ENCODE peak calls at places on chromosomes 13 and 19, in nine cellular contexts. One of them, this sample, is unnamed.

GRCh38 chr19:1054102-1055027 is 12.6 kb upstream of the ARHGAP45 start:
- DNase-seq in A673: no peak
- DNase-seq in HCT116: no peak
- DNase-seq in thoracic aorta: no peak
- DNase-seq in fibroblast of lung: no peak
- DNase-seq in right lobe of liver: no peak
- DNase-seq in GM23248: no peak
- DNase-seq in lower lobe of right lung: no peak
- DNase-seq in IMR-90: no peak
- DNase-seq in this sample: no peak

GRCh38 chr13:73482556-73482955 is 423.8 kb downstream of the KLF5 start:
- DNase-seq in GM23248: no peak
- DNase-seq in fibroblast of lung: no peak
- DNase-seq in right lobe of liver: no peak
- DNase-seq in A673: no peak
- DNase-seq in thoracic aorta: no peak
- DNase-seq in lower lobe of right lung: no peak
- DNase-seq in HCT116: no peak
- DNase-seq in IMR-90: no peak
- DNase-seq in this sample: no peak

GRCh38 chr13:84998681-84999080 is 800.5 kb downstream of the SLITRK6 start:
- DNase-seq in GM23248: no peak
- DNase-seq in thoracic aorta: no peak
- DNase-seq in A673: no peak
- DNase-seq in lower lobe of right lung: no peak
- DNase-seq in right lobe of liver: no peak
- DNase-seq in IMR-90: no peak
- DNase-seq in HCT116: no peak
- DNase-seq in fibroblast of lung: no peak
- DNase-seq in this sample: no peak

GRCh38 chr19:17450264-17451075 is 2.0 kb upstream of the TMEM221 start:
- DNase-seq in thoracic aorta: no peak
- DNase-seq in fibroblast of lung: no peak
- DNase-seq in IMR-90: no peak
- DNase-seq in lower lobe of right lung: no peak
- DNase-seq in right lobe of liver: no peak
- DNase-seq in A673: no peak
- DNase-seq in HCT116: peak; percentile 88
- DNase-seq in GM23248: no peak
- DNase-seq in this sample: no peak

GRCh38 chr19:33781996-33782395 is 14.7 kb upstream of the KCTD15 start:
- DNase-seq in HCT116: no peak
- DNase-seq in GM23248: peak; percentile 64
- DNase-seq in fibroblast of lung: peak; percentile 46
- DNase-seq in right lobe of liver: no peak
- DNase-seq in A673: no peak
- DNase-seq in IMR-90: peak; percentile 2
- DNase-seq in lower lobe of right lung: no peak
- DNase-seq in thoracic aorta: no peak
- DNase-seq in this sample: no peak

GRCh38 chr19:45478454-45479238 is 10.8 kb downstream of the FOSB start:
- DNase-seq in thoracic aorta: peak; percentile 63
- DNase-seq in A673: peak; percentile 95
- DNase-seq in right lobe of liver: peak; percentile 88
- DNase-seq in IMR-90: peak; percentile 96
- DNase-seq in HCT116: peak; percentile 95
- DNase-seq in lower lobe of right lung: peak; percentile 88
- DNase-seq in fibroblast of lung: peak; percentile 94
- DNase-seq in GM23248: peak; percentile 89
- DNase-seq in this sample: peak; percentile 86

GRCh38 chr19:14310055-14310454 is 71.2 kb upstream of the ADGRE5 start:
- DNase-seq in A673: no peak
- DNase-seq in fibroblast of lung: no peak
- DNase-seq in IMR-90: no peak
- DNase-seq in right lobe of liver: no peak
- DNase-seq in GM23248: no peak
- DNase-seq in thoracic aorta: no peak
- DNase-seq in lower lobe of right lung: no peak
- DNase-seq in HCT116: no peak
- DNase-seq in this sample: no peak

GRCh38 chr13:66077286-66077685 is 1152.8 kb downstream of the PCDH9 start:
- DNase-seq in lower lobe of right lung: no peak
- DNase-seq in GM23248: no peak
- DNase-seq in HCT116: no peak
- DNase-seq in A673: no peak
- DNase-seq in right lobe of liver: no peak
- DNase-seq in fibroblast of lung: peak; percentile 3
- DNase-seq in IMR-90: no peak
- DNase-seq in thoracic aorta: no peak
- DNase-seq in this sample: no peak

GRCh38 chr19:54312436-54313362 is at the start of gene LILRA5:
- DNase-seq in IMR-90: no peak
- DNase-seq in HCT116: no peak
- DNase-seq in lower lobe of right lung: peak; percentile 78
- DNase-seq in fibroblast of lung: no peak
- DNase-seq in A673: no peak
- DNase-seq in right lobe of liver: no peak
- DNase-seq in thoracic aorta: no peak
- DNase-seq in GM23248: no peak
- DNase-seq in this sample: no peak

GRCh38 chr19:35107541-35107939 is 8.1 kb upstream of the FXYD3 start:
- DNase-seq in IMR-90: no peak
- DNase-seq in thoracic aorta: no peak
- DNase-seq in right lobe of liver: no peak
- DNase-seq in HCT116: peak; percentile 78
- DNase-seq in fibroblast of lung: peak; percentile 49
- DNase-seq in A673: no peak
- DNase-seq in lower lobe of right lung: no peak
- DNase-seq in GM23248: peak; percentile 55
- DNase-seq in this sample: peak; percentile 33

GRCh38 chr13:20370815-20371421 is 138.8 kb upstream of the GJB6 start:
- DNase-seq in thoracic aorta: no peak
- DNase-seq in fibroblast of lung: no peak
- DNase-seq in HCT116: no peak
- DNase-seq in GM23248: no peak
- DNase-seq in A673: no peak
- DNase-seq in IMR-90: no peak
- DNase-seq in lower lobe of right lung: no peak
- DNase-seq in right lobe of liver: no peak
- DNase-seq in this sample: no peak

GRCh38 chr19:30168760-30169159 is 203.4 kb upstream of the ZNF536 start:
- DNase-seq in HCT116: no peak
- DNase-seq in thoracic aorta: no peak
- DNase-seq in right lobe of liver: no peak
- DNase-seq in lower lobe of right lung: no peak
- DNase-seq in IMR-90: no peak
- DNase-seq in A673: no peak
- DNase-seq in fibroblast of lung: no peak
- DNase-seq in GM23248: no peak
- DNase-seq in this sample: no peak

GRCh38 chr13:102402292-102402691 is 444 bp upstream of the FGF14 start:
- DNase-seq in IMR-90: peak; percentile 39
- DNase-seq in fibroblast of lung: peak; percentile 48
- DNase-seq in thoracic aorta: no peak
- DNase-seq in GM23248: peak; percentile 62
- DNase-seq in A673: peak; percentile 95
- DNase-seq in lower lobe of right lung: no peak
- DNase-seq in HCT116: no peak
- DNase-seq in right lobe of liver: peak; percentile 44
- DNase-seq in this sample: no peak

GRCh38 chr19:35154535-35155406 is at the start of gene FXYD5:
- DNase-seq in lower lobe of right lung: peak; percentile 84
- DNase-seq in right lobe of liver: peak; percentile 64
- DNase-seq in thoracic aorta: peak; percentile 52
- DNase-seq in HCT116: no peak
- DNase-seq in fibroblast of lung: peak; percentile 81
- DNase-seq in IMR-90: peak; percentile 80
- DNase-seq in GM23248: peak; percentile 96
- DNase-seq in A673: peak; percentile 76
- DNase-seq in this sample: no peak

GRCh38 chr13:114067886-114068722 is 64.3 kb downstream of the RASA3 start:
- DNase-seq in IMR-90: no peak
- DNase-seq in GM23248: no peak
- DNase-seq in thoracic aorta: no peak
- DNase-seq in right lobe of liver: no peak
- DNase-seq in lower lobe of right lung: peak; percentile 51
- DNase-seq in A673: no peak
- DNase-seq in HCT116: no peak
- DNase-seq in fibroblast of lung: no peak
- DNase-seq in this sample: no peak

GRCh38 chr19:38162094-38162493 is 61.9 kb downstream of the DPF1 start:
- DNase-seq in right lobe of liver: no peak
- DNase-seq in HCT116: no peak
- DNase-seq in fibroblast of lung: peak; percentile 65
- DNase-seq in GM23248: no peak
- DNase-seq in A673: no peak
- DNase-seq in thoracic aorta: no peak
- DNase-seq in lower lobe of right lung: no peak
- DNase-seq in IMR-90: no peak
- DNase-seq in this sample: no peak

GRCh38 chr13:94020833-94021232 is 458.6 kb downstream of the DCT start:
- DNase-seq in right lobe of liver: no peak
- DNase-seq in IMR-90: peak; percentile 76
- DNase-seq in lower lobe of right lung: no peak
- DNase-seq in thoracic aorta: no peak
- DNase-seq in A673: peak; percentile 54
- DNase-seq in fibroblast of lung: peak; percentile 63
- DNase-seq in HCT116: no peak
- DNase-seq in GM23248: peak; percentile 65
- DNase-seq in this sample: no peak

GRCh38 chr13:65971541-65971940 is 1258.6 kb downstream of the PCDH9 start:
- DNase-seq in right lobe of liver: no peak
- DNase-seq in GM23248: no peak
- DNase-seq in fibroblast of lung: no peak
- DNase-seq in lower lobe of right lung: no peak
- DNase-seq in HCT116: no peak
- DNase-seq in thoracic aorta: no peak
- DNase-seq in A673: no peak
- DNase-seq in IMR-90: no peak
- DNase-seq in this sample: no peak

GRCh38 chr13:95643471-95643813 is 1.1 kb downstream of the DZIP1 start:
- DNase-seq in lower lobe of right lung: no peak
- DNase-seq in HCT116: no peak
- DNase-seq in thoracic aorta: no peak
- DNase-seq in right lobe of liver: no peak
- DNase-seq in A673: no peak
- DNase-seq in GM23248: peak; percentile 58
- DNase-seq in fibroblast of lung: peak; percentile 56
- DNase-seq in IMR-90: peak; percentile 43
- DNase-seq in this sample: peak; percentile 57
- H3K4me3 ChIP-seq in lower lobe of right lung: peak overlapping the region; percentile 57
- H3K4me3 ChIP-seq in HCT116: no peak overlapping the region
- H3K4me3 ChIP-seq in thoracic aorta: peak overlapping the region; percentile 87
- H3K4me3 ChIP-seq in right lobe of liver: peak overlapping the region; percentile 44
- H3K4me3 ChIP-seq in A673: no peak overlapping the region
- H3K4me3 ChIP-seq in GM23248: peak overlapping the region; percentile 79
- H3K4me3 ChIP-seq in fibroblast of lung: peak overlapping the region; percentile 79
- H3K4me3 ChIP-seq in IMR-90: peak overlapping the region; percentile 50
- H3K4me3 ChIP-seq in this sample: peak overlapping the region; percentile 95

DNA sequence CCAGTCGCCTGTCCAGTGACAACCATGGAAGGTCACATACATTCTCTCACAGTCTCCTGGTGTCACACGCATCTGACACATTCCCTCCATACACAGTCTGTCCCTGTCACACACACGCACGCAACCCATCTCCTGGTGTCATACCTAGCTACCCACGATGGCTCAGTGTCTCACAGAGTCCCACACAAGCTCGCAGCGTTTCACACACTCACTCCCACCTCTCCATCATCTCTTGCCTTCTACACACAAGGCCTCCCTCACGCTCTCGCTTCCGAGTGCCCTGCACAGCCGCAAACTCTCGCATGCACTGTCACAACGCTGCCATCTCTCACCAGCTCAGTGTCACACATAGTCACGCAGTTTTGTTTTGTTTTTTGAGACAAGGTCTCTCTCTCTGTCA is 1.2 kb upstream of the GNG8 start:
- DNase-seq in lower lobe of right lung: no peak
- DNase-seq in IMR-90: no peak
- DNase-seq in fibroblast of lung: no peak
- DNase-seq in HCT116: no peak
- DNase-seq in GM23248: no peak
- DNase-seq in A673: no peak
- DNase-seq in thoracic aorta: no peak
- DNase-seq in right lobe of liver: no peak
- DNase-seq in this sample: no peak
- H3K27me3 ChIP-seq in lower lobe of right lung: peaks cover 37% of the 10 kb centered on the region
- H3K27me3 ChIP-seq in IMR-90: no peaks in the 10 kb centered on the region
- H3K27me3 ChIP-seq in fibroblast of lung: peaks cover 2% of the 10 kb centered on the region
- H3K27me3 ChIP-seq in HCT116: no peaks in the 10 kb centered on the region
- H3K27me3 ChIP-seq in GM23248: no peaks in the 10 kb centered on the region
- H3K27me3 ChIP-seq in A673: no peaks in the 10 kb centered on the region
- H3K27me3 ChIP-seq in thoracic aorta: no peaks in the 10 kb centered on the region
- H3K27me3 ChIP-seq in right lobe of liver: peaks cover 13% of the 10 kb centered on the region
- H3K27me3 ChIP-seq in this sample: peaks cover 7% of the 10 kb centered on the region

GRCh38 chr19:7922841-7923205 is 2.7 kb downstream of the SNAPC2 start:
- DNase-seq in right lobe of liver: peak; percentile 49
- DNase-seq in lower lobe of right lung: no peak
- DNase-seq in thoracic aorta: no peak
- DNase-seq in HCT116: no peak
- DNase-seq in GM23248: no peak
- DNase-seq in fibroblast of lung: no peak
- DNase-seq in A673: no peak
- DNase-seq in IMR-90: no peak
- DNase-seq in this sample: no peak

GRCh38 chr19:7921955-7922840 is 2.1 kb downstream of the SNAPC2 start:
- DNase-seq in IMR-90: no peak
- DNase-seq in A673: no peak
- DNase-seq in lower lobe of right lung: peak; percentile 49
- DNase-seq in HCT116: no peak
- DNase-seq in right lobe of liver: peak; percentile 51
- DNase-seq in fibroblast of lung: no peak
- DNase-seq in thoracic aorta: no peak
- DNase-seq in GM23248: no peak
- DNase-seq in this sample: no peak

GRCh38 chr19:7919681-7920519 is at the start of gene SNAPC2:
- DNase-seq in GM23248: peak; percentile 98
- DNase-seq in thoracic aorta: peak; percentile 82
- DNase-seq in HCT116: peak; percentile 92
- DNase-seq in IMR-90: peak; percentile 91
- DNase-seq in fibroblast of lung: peak; percentile 92
- DNase-seq in lower lobe of right lung: peak; percentile 98
- DNase-seq in right lobe of liver: peak; percentile 98
- DNase-seq in A673: peak; percentile 97
- DNase-seq in this sample: peak; percentile 97

GRCh38 chr19:7920520-7921301 is 573 bp downstream of the SNAPC2 start:
- DNase-seq in fibroblast of lung: peak; percentile 93
- DNase-seq in A673: peak; percentile 98
- DNase-seq in right lobe of liver: peak; percentile 100
- DNase-seq in GM23248: peak; percentile 100
- DNase-seq in thoracic aorta: peak; percentile 100
- DNase-seq in lower lobe of right lung: peak; percentile 100
- DNase-seq in HCT116: peak; percentile 89
- DNase-seq in IMR-90: peak; percentile 94
- DNase-seq in this sample: peak; percentile 98

GRCh38 chr19:7921302-7921954 is 1.3 kb downstream of the SNAPC2 start:
- DNase-seq in right lobe of liver: peak; percentile 62
- DNase-seq in HCT116: no peak
- DNase-seq in thoracic aorta: no peak
- DNase-seq in A673: no peak
- DNase-seq in lower lobe of right lung: no peak
- DNase-seq in fibroblast of lung: no peak
- DNase-seq in IMR-90: no peak
- DNase-seq in GM23248: no peak
- DNase-seq in this sample: no peak
- H3K4me3 ChIP-seq in right lobe of liver: peak overlapping the region; percentile 32
- H3K4me3 ChIP-seq in HCT116: peak overlapping the region; percentile 61
- H3K4me3 ChIP-seq in thoracic aorta: peak overlapping the region; percentile 80
- H3K4me3 ChIP-seq in A673: peak overlapping the region; percentile 43
- H3K4me3 ChIP-seq in lower lobe of right lung: peak overlapping the region; percentile 63
- H3K4me3 ChIP-seq in fibroblast of lung: peak overlapping the region; percentile 68
- H3K4me3 ChIP-seq in IMR-90: peak overlapping the region; percentile 58
- H3K4me3 ChIP-seq in GM23248: peak overlapping the region; percentile 80
- H3K4me3 ChIP-seq in this sample: peak overlapping the region; percentile 63

GRCh38 chr13:30123575-30123974 is 183.8 kb downstream of the KATNAL1 start:
- DNase-seq in fibroblast of lung: no peak
- DNase-seq in right lobe of liver: no peak
- DNase-seq in lower lobe of right lung: no peak
- DNase-seq in thoracic aorta: no peak
- DNase-seq in HCT116: no peak
- DNase-seq in A673: no peak
- DNase-seq in GM23248: no peak
- DNase-seq in IMR-90: no peak
- DNase-seq in this sample: no peak
- H3K27me3 ChIP-seq in fibroblast of lung: no peaks in the 10 kb centered on the region
- H3K27me3 ChIP-seq in right lobe of liver: no peaks in the 10 kb centered on the region
- H3K27me3 ChIP-seq in lower lobe of right lung: no peaks in the 10 kb centered on the region
- H3K27me3 ChIP-seq in thoracic aorta: no peaks in the 10 kb centered on the region
- H3K27me3 ChIP-seq in HCT116: no peaks in the 10 kb centered on the region
- H3K27me3 ChIP-seq in A673: no peaks in the 10 kb centered on the region
- H3K27me3 ChIP-seq in GM23248: no peaks in the 10 kb centered on the region
- H3K27me3 ChIP-seq in IMR-90: no peaks in the 10 kb centered on the region
- H3K27me3 ChIP-seq in this sample: peaks cover 6% of the 10 kb centered on the region